ENCODE peak calls at places on chromosome 16, in nine cellular contexts. S is retina, Q is astrocyte of the hippocampus, Z is lower leg skin, G is choroid plexus epithelial cell, W is T-helper 17 cell, K is NCI-H1105, P is NB4, B is ecto neural progenitor cell. J is an unnamed sample.

GRCh38 chr16:70689035-70689969 is 3.4 kb upstream of the MTSS2 start:
- DNase-seq in S (no peak), Q (no peak), Z (no peak), G (no peak), W (no peak), K (no peak), P (no peak), B (no peak), J (peak)

GRCh38 chr16:83105279-83106077 is 478.7 kb downstream of the CDH13 start:
- DNase-seq in S (no peak), Q (no peak), Z (no peak), G (no peak), W (no peak), K (no peak), P (no peak), B (no peak), J (no peak)

GRCh38 chr16:58051821-58052603 is 26.5 kb downstream of the MMP15 start:
- DNase-seq in S (no peak), Q (no peak), Z (no peak), G (no peak), W (no peak), K (no peak), P (no peak), B (no peak), J (no peak)

GRCh38 chr16:50509521-50510341 is 38.5 kb upstream of the NKD1 start:
- DNase-seq in S (peak), Q (peak), Z (no peak), G (peak), W (no peak), K (peak), P (peak), B (peak), J (no peak)

GRCh38 chr16:3175157-3176153 is 12.5 kb upstream of the OR1F1 start:
- DNase-seq in S (no peak), Q (no peak), Z (no peak), G (peak), W (no peak), K (no peak), P (peak), B (peak), J (peak)

GRCh38 chr16:19132898-19133297 is 19.1 kb downstream of the ITPRIPL2 start:
- DNase-seq in S (no peak), Q (no peak), Z (no peak), G (no peak), W (no peak), K (no peak), P (no peak), B (no peak), J (no peak)

GRCh38 chr16:78256686-78257375 is 157.4 kb downstream of the WWOX start:
- DNase-seq in S (no peak), Q (no peak), Z (no peak), G (peak), W (no peak), K (no peak), P (no peak), B (no peak), J (no peak)

GRCh38 chr16:84058664-84059063 is 16.1 kb upstream of the SLC38A8 start:
- DNase-seq in S (peak), Q (no peak), Z (no peak), G (no peak), W (no peak), K (no peak), P (no peak), B (peak), J (no peak)

GRCh38 chr16:27181020-27181419 is 22.3 kb upstream of the KDM8 start:
- DNase-seq in S (no peak), Q (no peak), Z (no peak), G (no peak), W (no peak), K (no peak), P (no peak), B (no peak), J (no peak)

GRCh38 chr16:1766231-1766630 is 5.1 kb downstream of the NME3 start:
- DNase-seq in S (no peak), Q (no peak), Z (no peak), G (no peak), W (no peak), K (no peak), P (no peak), B (no peak), J (no peak)

GRCh38 chr16:19307587-19308241 is 22.2 kb downstream of the CLEC19A start:
- DNase-seq in S (no peak), Q (no peak), Z (no peak), G (no peak), W (no peak), K (no peak), P (peak), B (peak), J (no peak)

GRCh38 chr16:30758988-30759461 is 2.8 kb downstream of the CFAP119 start:
- DNase-seq in S (no peak), Q (no peak), Z (no peak), G (no peak), W (no peak), K (no peak), P (peak), B (no peak), J (no peak)

GRCh38 chr16:66728117-66728787 is 23.2 kb downstream of the DYNC1LI2 start:
- DNase-seq in S (peak), Q (peak), Z (no peak), G (peak), W (no peak), K (peak), P (peak), B (no peak), J (no peak)

GRCh38 chr16:22007509-22008214 is at the start of gene MOSMO:
- DNase-seq in S (peak), Q (peak), Z (peak), G (peak), W (peak), K (no peak), P (peak), B (peak), J (peak)